ENCODE peak calls at places on chromosomes 11 and 22, in six cellular contexts. R is A172, L is fibroblast of the aortic adventitia, Y is posterior cingulate gyrus, H is iPS-NIHi11, S is uterus. T is an unnamed sample.

GRCh38 chr11:10414659-10415058 is 40.4 kb upstream of the AMPD3 start:
- DNase-seq in R (no peak), L (peak; percentile 50), Y (peak; percentile 90), S (no peak), H (no peak), T (no peak)

GRCh38 chr22:29163808-29164207 is 41.9 kb upstream of the EMID1 start:
- DNase-seq in S (no peak), L (no peak), H (no peak), Y (peak; percentile 37), R (no peak), T (no peak)

GRCh38 chr11:99376463-99376862 is 355.7 kb downstream of the CNTN5 start:
- DNase-seq in Y (no peak), R (no peak), L (no peak), S (no peak), H (no peak), T (no peak)

GRCh38 chr22:21075516-21076138 is 29.9 kb downstream of the LRRC74B start:
- DNase-seq in S (no peak), R (no peak), L (no peak), Y (no peak), H (no peak), T (no peak)

GRCh38 chr11:128361451-128362020 is 225.8 kb downstream of the ETS1 start:
- DNase-seq in S (no peak), R (peak; percentile 68), Y (no peak), L (peak; percentile 69), H (no peak), T (peak; percentile 48)

GRCh38 chr11:116379185-116379828 is 393.5 kb downstream of the BUD13 start:
- DNase-seq in R (peak; percentile 6), S (no peak), L (peak; percentile 12), H (peak; percentile 58), Y (no peak), T (no peak)

GRCh38 chr11:132549001-132549400 is 983.3 kb downstream of the OPCML start:
- DNase-seq in R (peak; percentile 79), Y (no peak), H (no peak), S (no peak), L (no peak), T (no peak)

GRCh38 chr11:78395597-78395996 is 22.0 kb downstream of the GAB2 start:
- DNase-seq in Y (no peak), R (no peak), S (no peak), L (no peak), H (no peak), T (no peak)

GRCh38 chr22:42596376-42596775 is 18.3 kb downstream of the POLDIP3 start:
- DNase-seq in H (no peak), S (no peak), L (peak; percentile 45), R (no peak), Y (peak; percentile 27), T (no peak)

GRCh38 chr11:127994736-127995135 is 592.6 kb downstream of the ETS1 start:
- DNase-seq in R (peak; percentile 21), L (peak; percentile 75), Y (no peak), S (no peak), H (no peak), T (no peak)

GRCh38 chr11:73652046-73652730 is 5.8 kb downstream of the PLEKHB1 start:
- DNase-seq in Y (peak; percentile 99), L (no peak), S (no peak), H (peak; percentile 76), R (no peak), T (no peak)

GRCh38 chr11:104343578-104343977 is 179.6 kb upstream of the PDGFD start:
- DNase-seq in H (peak; percentile 17), Y (no peak), R (no peak), L (no peak), S (no peak), T (peak; percentile 4)

GRCh38 chr22:30246962-30247376 is 410 bp upstream of the LIF start:
- DNase-seq in S (no peak), L (no peak), Y (peak; percentile 79), R (no peak), H (no peak), T (no peak)

GRCh38 chr22:49855491-49855911 is 1.9 kb downstream of the ZBED4 start:
- DNase-seq in L (peak; percentile 26), H (no peak), Y (no peak), S (no peak), R (peak; percentile 20), T (no peak)

GRCh38 chr11:28657378-28658030 is 549.3 kb downstream of the METTL15 start:
- DNase-seq in L (peak; percentile 37), S (no peak), R (peak; percentile 82), Y (no peak), H (no peak), T (no peak)

GRCh38 chr11:57427692-57428082 is 766 bp upstream of the SLC43A3 start:
- DNase-seq in H (no peak), R (no peak), S (peak; percentile 86), L (peak; percentile 95), Y (no peak), T (no peak)

GRCh38 chr11:78860720-78861422 is 286.2 kb upstream of the NARS2 start:
- DNase-seq in H (peak; percentile 43), R (no peak), L (peak; percentile 53), S (no peak), Y (no peak), T (no peak)

GRCh38 chr11:40877256-40877655 is 582.2 kb downstream of the LRRC4C start:
- DNase-seq in R (no peak), Y (no peak), H (no peak), L (no peak), S (no peak), T (no peak)

GRCh38 chr11:66904055-66904454 is 47.2 kb downstream of the LRFN4 start:
- DNase-seq in R (peak; percentile 38), S (no peak), L (peak; percentile 20), Y (peak; percentile 19), H (no peak), T (no peak)

GRCh38 chr11:44609028-44609782 is 43.7 kb downstream of the CD82 start:
- DNase-seq in Y (no peak), R (no peak), S (no peak), H (no peak), L (no peak), T (no peak)

GRCh38 chr11:114256176-114256897 is 39.9 kb upstream of the NNMT start:
- DNase-seq in H (no peak), L (no peak), S (no peak), R (no peak), Y (peak; percentile 75), T (no peak)

GRCh38 chr11:61023086-61024035 is 51.9 kb downstream of the CD6 start:
- DNase-seq in R (no peak), S (no peak), Y (no peak), H (no peak), L (no peak), T (peak; percentile 68)

GRCh38 chr11:64935634-64936081 is at the start of gene GPHA2:
- DNase-seq in R (no peak), H (peak; percentile 86), Y (no peak), S (peak; percentile 62), L (peak; percentile 23), T (no peak)

GRCh38 chr11:4748435-4748834 is 21.3 kb downstream of the OR51F1 start:
- DNase-seq in H (no peak), Y (no peak), L (no peak), R (no peak), S (no peak), T (no peak)

GRCh38 chr22:32926600-32926999 is 125.1 kb downstream of the TIMP3 start:
- DNase-seq in H (peak; percentile 38), Y (no peak), S (no peak), L (peak; percentile 50), R (no peak), T (no peak)

GRCh38 chr11:42824067-42824466 is 487.7 kb upstream of the API5 start:
- DNase-seq in S (no peak), H (no peak), Y (no peak), L (no peak), R (no peak), T (no peak)

GRCh38 chr11:132064987-132065620 is 694.7 kb downstream of the NTM start:
- DNase-seq in Y (no peak), S (no peak), L (peak; percentile 94), R (peak; percentile 66), H (no peak), T (no peak)

GRCh38 chr11:101617735-101618332 is 34.0 kb upstream of the TRPC6 start:
- DNase-seq in R (peak; percentile 21), L (no peak), H (peak; percentile 22), Y (no peak), S (no peak), T (no peak)

GRCh38 chr22:37492428-37493344 is 6.5 kb upstream of the MFNG start:
- DNase-seq in H (peak; percentile 77), Y (no peak), L (peak; percentile 35), S (no peak), R (peak; percentile 59), T (no peak)

GRCh38 chr22:44261861-44262595 is 50.7 kb downstream of the SHISAL1 start:
- DNase-seq in H (no peak), S (peak; percentile 29), Y (peak; percentile 87), L (peak; percentile 39), R (no peak), T (peak; percentile 70)

GRCh38 chr11:71268706-71269321 is 16.4 kb upstream of the SHANK2 start:
- DNase-seq in L (no peak), Y (peak; percentile 34), R (no peak), H (no peak), S (no peak), T (no peak)

GRCh38 chr11:79414644-79415317 is 26.0 kb downstream of the TENM4 start:
- DNase-seq in H (no peak), L (peak; percentile 90), R (peak; percentile 75), S (no peak), Y (no peak), T (no peak)

T was measured in NCI-H1417.